ENCODE peak calls at places on chromosomes 4 and X, in seven cellular contexts. N, A, J, I, T, U and K are unnamed samples.

GRCh38 chr4:189131131-189131530 is 809.5 kb upstream of the FRG1 start:
- DNase-seq in N (no peak), A (no peak), J (no peak), I (no peak), T (no peak), U (no peak), K (no peak)

GRCh38 chr4:139440971-139441370 is 12.9 kb upstream of the RAB33B start:
- DNase-seq in N (no peak), A (no peak), J (no peak), I (no peak), T (no peak), U (no peak), K (no peak)

GRCh38 chrX:14915596-14915995 is 42.4 kb downstream of the MOSPD2 start:
- DNase-seq in N (no peak), A (peak; percentile 1), J (no peak), I (no peak), T (no peak), U (no peak), K (no peak)

GRCh38 chr4:104728380-104729122 is 233.9 kb upstream of the CXXC4 start:
- DNase-seq in N (no peak), A (no peak), J (peak; percentile 47), I (no peak), T (peak; percentile 95), U (no peak), K (no peak)

GRCh38 chr4:171876636-171877035 is 63.4 kb downstream of the GALNTL6 start:
- DNase-seq in N (no peak), A (no peak), J (no peak), I (no peak), T (no peak), U (no peak), K (no peak)

GRCh38 chrX:22963186-22963585 is 36.6 kb upstream of the DDX53 start:
- DNase-seq in N (no peak), A (no peak), J (no peak), I (no peak), T (peak; percentile 1), U (no peak), K (no peak)

GRCh38 chrX:446243-446642 is 59.5 kb upstream of the PPP2R3B start:
- DNase-seq in N (no peak), A (no peak), J (no peak), I (peak; percentile 13), T (no peak), U (no peak), K (no peak)

GRCh38 chrX:5113128-5113527 is 1115.5 kb downstream of the NLGN4X start:
- DNase-seq in N (no peak), A (peak; percentile 0), J (no peak), I (no peak), T (no peak), U (no peak), K (no peak)

GRCh38 chrX:49879656-49880277 is 483 bp downstream of the USP27X start:
- DNase-seq in N (no peak), A (peak; percentile 7), J (no peak), I (no peak), T (no peak), U (no peak), K (no peak)

GRCh38 chr4:96767815-96768480 is 928.1 kb downstream of the PDHA2 start:
- DNase-seq in N (no peak), A (no peak), J (no peak), I (no peak), T (no peak), U (no peak), K (no peak)

GRCh38 chrX:68307767-68308166 is 125.5 kb downstream of the OPHN1 start:
- DNase-seq in N (peak; percentile 15), A (no peak), J (peak; percentile 30), I (no peak), T (peak; percentile 82), U (no peak), K (peak; percentile 56)

GRCh38 chr4:176191974-176192373 is 3.4 kb downstream of the SPATA4 start:
- DNase-seq in N (no peak), A (no peak), J (no peak), I (no peak), T (peak; percentile 71), U (no peak), K (no peak)

GRCh38 chrX:28586891-28587635 is at the start of gene IL1RAPL1:
- DNase-seq in N (no peak), A (peak; percentile 61), J (peak; percentile 41), I (no peak), T (peak; percentile 31), U (no peak), K (peak; percentile 8)

GRCh38 chr4:105327222-105327621 is 146.6 kb downstream of the PPA2 start:
- DNase-seq in N (no peak), A (no peak), J (no peak), I (no peak), T (no peak), U (no peak), K (no peak)

GRCh38 chr4:181301735-181302380 is 941.3 kb upstream of the TENM3 start:
- DNase-seq in N (no peak), A (no peak), J (peak; percentile 7), I (no peak), T (peak; percentile 26), U (no peak), K (no peak)

GRCh38 chr4:187175197-187175596 is 451.5 kb upstream of the FAT1 start:
- DNase-seq in N (no peak), A (no peak), J (no peak), I (no peak), T (peak; percentile 5), U (no peak), K (no peak)

GRCh38 chrX:2320580-2321327 is 180.0 kb downstream of the DHRSX start:
- DNase-seq in N (peak; percentile 89), A (no peak), J (peak; percentile 41), I (no peak), T (peak; percentile 47), U (no peak), K (peak; percentile 57)

GRCh38 chr4:39025552-39026085 is 6.6 kb downstream of the TMEM156 start:
- DNase-seq in N (no peak), A (peak; percentile 40), J (no peak), I (no peak), T (no peak), U (no peak), K (no peak)